ENCODE peak calls at places on chromosome 13, in four cellular contexts. One of them, this sample, is unnamed.

GRCh38 chr13:51816604-51817254 is 12.8 kb upstream of the DHRS12 start:
- DNase-seq in K562: peak
- DNase-seq in GM12892: no peak
- DNase-seq in H1: no peak
- DNase-seq in this sample: no peak

GRCh38 chr13:27044837-27045570 is 126.6 kb downstream of the USP12 start:
- DNase-seq in K562: no peak
- DNase-seq in GM12892: no peak
- DNase-seq in H1: peak
- DNase-seq in this sample: peak

GRCh38 chr13:46386996-46387851 is at the start of gene RUBCNL:
- DNase-seq in K562: no peak
- DNase-seq in GM12892: peak
- DNase-seq in H1: peak
- DNase-seq in this sample: peak

GRCh38 chr13:74047925-74048324 is 86.3 kb downstream of the KLF12 start:
- DNase-seq in K562: no peak
- DNase-seq in GM12892: no peak
- DNase-seq in H1: no peak
- DNase-seq in this sample: no peak

GRCh38 chr13:27349458-27349857 is 75.0 kb upstream of the GTF3A start:
- DNase-seq in K562: no peak
- DNase-seq in GM12892: no peak
- DNase-seq in H1: no peak
- DNase-seq in this sample: no peak

GRCh38 chr13:44719857-44720671 is 143.9 kb upstream of the TSC22D1 start:
- DNase-seq in K562: no peak
- DNase-seq in GM12892: no peak
- DNase-seq in H1: no peak
- DNase-seq in this sample: no peak

GRCh38 chr13:112438515-112438914 is 62.4 kb downstream of the SPACA7 start:
- DNase-seq in K562: no peak
- DNase-seq in GM12892: no peak
- DNase-seq in H1: no peak
- DNase-seq in this sample: no peak

GRCh38 chr13:100363351-100363750 is 225.2 kb downstream of the GGACT start:
- DNase-seq in K562: no peak
- DNase-seq in GM12892: no peak
- DNase-seq in H1: no peak
- DNase-seq in this sample: no peak

GRCh38 chr13:19680751-19681150 is 47.3 kb downstream of the MPHOSPH8 start:
- DNase-seq in K562: no peak
- DNase-seq in GM12892: no peak
- DNase-seq in H1: no peak
- DNase-seq in this sample: no peak

GRCh38 chr13:78606471-78607408 is 3.4 kb upstream of the POU4F1 start:
- DNase-seq in K562: no peak
- DNase-seq in GM12892: no peak
- DNase-seq in H1: peak
- DNase-seq in this sample: no peak

GRCh38 chr13:93690139-93690538 is 463.5 kb downstream of the GPC6 start:
- DNase-seq in K562: peak
- DNase-seq in GM12892: no peak
- DNase-seq in H1: no peak
- DNase-seq in this sample: no peak

GRCh38 chr13:93689333-93689732 is 462.7 kb downstream of the GPC6 start:
- DNase-seq in K562: no peak
- DNase-seq in GM12892: no peak
- DNase-seq in H1: no peak
- DNase-seq in this sample: no peak

GRCh38 chr13:93685900-93686299 is 459.3 kb downstream of the GPC6 start:
- DNase-seq in K562: no peak
- DNase-seq in GM12892: no peak
- DNase-seq in H1: no peak
- DNase-seq in this sample: no peak

GRCh38 chr13:93687261-93687660 is 460.7 kb downstream of the GPC6 start:
- DNase-seq in K562: no peak
- DNase-seq in GM12892: no peak
- DNase-seq in H1: no peak
- DNase-seq in this sample: no peak

GRCh38 chr13:93686399-93686798 is 459.8 kb downstream of the GPC6 start:
- DNase-seq in K562: no peak
- DNase-seq in GM12892: no peak
- DNase-seq in H1: no peak
- DNase-seq in this sample: no peak
- TF ChIP-seq POLR2AphosphoS5 in K562: no peak
- TF ChIP-seq POLR2AphosphoS5 in GM12892: no peak
- TF ChIP-seq POLR2AphosphoS5 in H1: no peak
- TF ChIP-seq POLR2AphosphoS5 in this sample: no peak

DNA sequence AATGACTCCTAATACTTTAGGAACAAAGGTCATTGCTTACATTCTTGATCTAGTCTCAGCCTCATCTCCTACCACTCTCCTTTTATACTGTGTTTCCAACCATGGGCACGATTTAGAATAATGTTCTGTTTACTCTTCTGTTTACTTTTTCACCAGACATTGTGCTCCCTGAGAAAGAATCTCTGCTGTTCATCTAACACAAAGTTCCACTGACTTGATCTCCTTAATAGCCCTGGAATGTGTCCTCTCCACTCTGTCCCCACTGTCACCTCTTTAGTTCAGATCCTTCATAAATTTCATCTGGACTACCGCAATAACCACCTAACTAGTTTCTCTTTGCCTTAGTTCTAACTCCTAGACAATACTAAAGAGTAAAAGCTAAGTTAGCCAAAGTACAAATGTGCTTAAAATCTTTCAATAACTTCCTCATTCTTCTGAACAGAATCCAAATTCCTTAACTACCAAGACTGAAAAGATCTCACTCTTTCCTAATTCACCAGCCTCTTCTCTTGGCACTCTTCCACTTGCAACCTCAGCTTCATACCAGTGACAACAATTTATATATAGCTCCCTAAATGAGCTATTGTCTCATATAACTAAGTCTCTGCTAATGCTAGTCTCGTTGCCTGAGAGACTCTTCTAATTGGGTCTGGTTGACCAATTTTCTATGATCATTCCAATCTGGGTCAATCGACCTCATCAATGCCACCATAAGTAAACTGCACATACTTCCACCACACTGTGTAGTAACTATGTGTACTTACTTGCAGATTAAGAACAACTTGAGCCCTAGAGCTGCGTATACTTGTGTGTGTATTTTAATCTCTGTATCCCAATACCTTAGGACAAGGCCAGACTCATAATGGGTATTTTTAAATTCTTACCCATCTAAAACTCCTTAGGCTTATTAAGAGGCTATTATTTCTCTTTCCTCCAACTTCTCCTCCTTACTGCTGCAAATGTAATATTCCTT is 179.9 kb downstream of the VWA8 start:
- DNase-seq in K562: no peak
- DNase-seq in GM12892: no peak
- DNase-seq in H1: no peak
- DNase-seq in this sample: no peak
- TF ChIP-seq TAF1 in K562: no peak
- TF ChIP-seq TAF1 in GM12892: no peak
- TF ChIP-seq TAF1 in H1: no peak
- TF ChIP-seq TAF1 in this sample: no peak

GRCh38 chr13:49996951-49997895 is at the start of gene TRIM13:
- DNase-seq in K562: peak
- DNase-seq in GM12892: peak
- DNase-seq in H1: peak
- DNase-seq in this sample: peak
- TF ChIP-seq POLR2A in K562: peak
- TF ChIP-seq POLR2A in GM12892: peak
- TF ChIP-seq POLR2A in H1: peak
- TF ChIP-seq POLR2A in this sample: peak

GRCh38 chr13:111076156-111077013 is 38.7 kb upstream of the ARHGEF7 start:
- DNase-seq in K562: no peak
- DNase-seq in GM12892: no peak
- DNase-seq in H1: no peak
- DNase-seq in this sample: no peak
- TF ChIP-seq POLR2AphosphoS5 in K562: no peak
- TF ChIP-seq POLR2AphosphoS5 in GM12892: no peak
- TF ChIP-seq POLR2AphosphoS5 in H1: no peak
- TF ChIP-seq POLR2AphosphoS5 in this sample: no peak

DNA sequence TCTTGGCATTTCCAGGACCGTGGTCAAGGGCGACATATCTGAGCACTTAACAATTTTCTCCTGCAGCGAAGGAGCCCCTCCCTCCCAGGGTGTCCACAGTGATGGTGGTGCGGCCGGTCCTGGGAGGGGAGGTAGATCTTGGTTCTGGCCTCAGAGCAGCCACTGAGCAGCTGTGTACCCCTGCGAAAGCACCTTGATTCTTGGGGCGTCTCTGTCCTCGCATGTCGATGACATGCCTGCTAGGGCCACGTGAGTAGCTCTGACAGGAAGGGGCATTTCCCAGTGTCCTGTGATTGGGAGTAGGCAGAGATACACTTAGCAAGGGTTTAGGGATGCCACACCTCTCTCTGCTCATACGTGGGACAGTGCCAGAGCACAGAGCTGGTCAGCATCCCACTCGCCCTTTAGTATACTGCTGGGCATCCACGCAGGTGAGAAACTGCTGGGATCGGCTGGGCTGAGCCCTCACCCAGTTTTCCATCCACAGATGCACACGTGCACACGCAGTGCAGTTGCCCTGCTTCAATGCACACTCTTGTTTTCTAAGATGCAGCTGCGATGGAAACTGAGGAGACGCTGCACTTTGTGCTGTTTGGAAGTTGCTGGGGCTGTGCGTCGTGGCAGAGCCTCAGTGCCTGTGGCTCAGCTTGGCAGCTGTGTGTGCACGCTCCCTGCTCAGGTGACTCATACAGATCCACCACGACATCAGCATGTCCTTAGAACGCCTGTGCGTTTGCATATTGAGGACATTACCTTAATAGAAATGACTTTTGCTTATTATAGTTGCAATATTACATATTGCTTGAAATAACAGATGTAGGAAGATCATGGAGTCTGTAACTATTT is 66.8 kb downstream of the TEX29 start:
- DNase-seq in K562: no peak
- DNase-seq in GM12892: no peak
- DNase-seq in H1: no peak
- DNase-seq in this sample: no peak
- TF ChIP-seq TAF1 in K562: no peak
- TF ChIP-seq TAF1 in GM12892: no peak
- TF ChIP-seq TAF1 in H1: no peak
- TF ChIP-seq TAF1 in this sample: no peak

DNA sequence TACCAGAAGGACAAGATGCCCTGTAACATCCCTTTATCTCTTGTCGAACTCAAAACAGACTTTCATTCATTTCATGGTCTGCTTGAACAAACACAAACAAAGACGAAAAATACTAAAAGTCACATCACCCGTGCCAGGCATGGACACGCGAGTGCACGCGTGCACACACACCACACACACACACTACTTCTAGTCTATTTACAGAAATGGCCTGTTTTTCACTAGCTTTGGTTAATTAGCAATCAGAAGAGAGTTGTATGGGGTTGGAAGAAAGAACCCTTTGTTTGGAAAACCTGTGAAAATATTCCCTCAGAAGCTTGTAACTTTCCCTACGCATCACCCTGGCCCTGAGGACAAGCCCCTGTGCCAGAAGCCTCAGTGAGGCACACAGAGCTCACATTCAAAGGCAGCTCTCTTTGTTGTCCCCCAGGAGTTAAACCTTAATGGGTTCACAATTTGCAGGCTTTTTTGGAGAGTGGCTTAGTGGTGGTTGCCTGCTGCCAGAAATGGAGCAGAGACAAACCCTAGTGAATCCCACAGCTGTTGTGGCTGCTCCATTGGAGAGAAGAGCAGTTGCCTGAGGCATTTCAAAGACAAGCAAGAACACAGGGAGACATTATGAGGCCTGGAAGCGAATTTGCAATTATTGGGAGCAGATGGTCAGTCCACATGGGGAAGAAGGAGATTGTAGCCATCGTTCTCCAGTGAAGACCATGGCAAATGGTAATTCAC is 55.9 kb downstream of the STARD13 start:
- DNase-seq in K562: no peak
- DNase-seq in GM12892: no peak
- DNase-seq in H1: no peak
- DNase-seq in this sample: no peak
- TF ChIP-seq POLR2A in K562: no peak
- TF ChIP-seq POLR2A in GM12892: no peak
- TF ChIP-seq POLR2A in H1: no peak
- TF ChIP-seq POLR2A in this sample: no peak